ENCODE peak calls at places on chromosomes 11 and 22, in ten cellular contexts. C is MCF 10A, S is NB4, P is esophagus squamous epithelium, X is neural progenitor cell, D is prostate gland, H is body of pancreas, Z is Peyer's patch, B is heart left ventricle, T is thoracic aorta. Y is an unnamed sample.

GRCh38 chr11:2708151-2708581 is 8.4 kb upstream of the KCNQ1OT1 start:
- DNase-seq in C (no peak), S (no peak), P (no peak), X (no peak), D (peak; percentile 35), H (no peak), Z (no peak), B (no peak), T (no peak), Y (no peak)

GRCh38 chr11:130369141-130369691 is 54.5 kb upstream of the ZBTB44 start:
- DNase-seq in C (no peak), S (no peak), P (no peak), X (no peak), D (no peak), H (no peak), Z (no peak), B (no peak), T (no peak), Y (no peak)

GRCh38 chr22:44019846-44020245 is 4.3 kb upstream of the PARVB start:
- DNase-seq in C (no peak), S (no peak), P (no peak), X (no peak), D (no peak), H (no peak), Z (no peak), B (peak; percentile 48), T (no peak), Y (no peak)

GRCh38 chr22:27270818-27271510 is 530.6 kb downstream of the MN1 start:
- DNase-seq in C (no peak), S (no peak), P (no peak), X (peak; percentile 27), D (no peak), H (no peak), Z (no peak), B (no peak), T (no peak), Y (no peak)

GRCh38 chr11:20497124-20497792 is 102.2 kb upstream of the SLC6A5 start:
- DNase-seq in C (no peak), S (no peak), P (no peak), X (no peak), D (no peak), H (no peak), Z (no peak), B (no peak), T (no peak), Y (no peak)

GRCh38 chr11:108199446-108200321 is 22.8 kb downstream of the NPAT start:
- DNase-seq in C (peak; percentile 94), S (peak; percentile 63), P (no peak), X (no peak), D (no peak), H (peak; percentile 24), Z (no peak), B (no peak), T (no peak), Y (no peak)

GRCh38 chr11:44016129-44016528 is 31.7 kb upstream of the ACCSL start:
- DNase-seq in C (peak; percentile 33), S (peak; percentile 35), P (no peak), X (no peak), D (no peak), H (peak; percentile 57), Z (no peak), B (peak; percentile 72), T (peak; percentile 71), Y (no peak)

GRCh38 chr11:44661311-44661717 is 65.4 kb upstream of the TSPAN18 start:
- DNase-seq in C (no peak), S (no peak), P (no peak), X (no peak), D (no peak), H (no peak), Z (no peak), B (no peak), T (no peak), Y (no peak)

GRCh38 chr11:97684486-97685439 is 1295.0 kb downstream of the JRKL start:
- DNase-seq in C (no peak), S (no peak), P (no peak), X (no peak), D (no peak), H (no peak), Z (no peak), B (no peak), T (no peak), Y (no peak)

DNA sequence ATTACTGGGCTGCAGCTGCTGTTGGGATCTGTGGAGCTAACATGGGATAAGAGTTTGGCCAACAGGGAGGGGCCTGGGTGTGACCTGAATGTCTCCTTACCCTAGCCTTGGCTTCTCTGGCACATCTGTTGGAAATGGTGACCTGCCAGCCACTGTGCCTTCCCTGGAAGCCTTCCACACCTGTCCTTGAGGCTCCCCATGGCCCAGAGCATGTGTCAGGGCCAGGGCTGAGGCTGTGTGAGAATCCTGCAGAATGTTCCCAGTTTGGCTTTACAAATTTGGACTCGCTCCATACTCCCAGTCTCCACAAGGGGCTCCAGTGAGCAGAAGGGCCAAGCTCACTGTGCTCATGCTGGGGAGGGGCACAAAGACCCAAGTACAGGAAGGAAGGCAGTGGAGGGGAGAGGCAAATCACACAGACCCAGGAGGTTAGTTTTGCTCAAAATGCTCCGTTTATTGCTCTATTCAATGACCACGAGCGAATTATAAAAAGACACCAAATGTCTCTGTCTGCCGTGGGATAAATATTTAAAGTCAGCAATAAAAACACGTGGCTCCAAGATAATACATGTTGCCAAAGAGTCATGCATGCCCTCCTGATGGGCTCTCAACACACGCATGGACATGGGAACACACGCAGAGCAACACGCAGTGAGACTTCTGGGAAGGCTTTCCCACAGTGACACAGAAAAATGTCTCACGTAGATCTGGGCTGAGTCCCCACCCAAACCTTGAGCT is 1.7 kb upstream of the IGSF22 start:
- DNase-seq in C (peak; percentile 53), S (peak; percentile 56), P (no peak), X (peak; percentile 71), D (no peak), H (peak; percentile 34), Z (no peak), B (no peak), T (no peak), Y (no peak)
- TF ChIP-seq CTCF in C (peak; percentile 78), S (peak; percentile 93), P (no peak), X (peak; percentile 77), D (peak; percentile 30), H (peak; percentile 49), Z (peak; percentile 58), B (peak; percentile 84), T (peak; percentile 62), Y (peak; percentile 14)

DNA sequence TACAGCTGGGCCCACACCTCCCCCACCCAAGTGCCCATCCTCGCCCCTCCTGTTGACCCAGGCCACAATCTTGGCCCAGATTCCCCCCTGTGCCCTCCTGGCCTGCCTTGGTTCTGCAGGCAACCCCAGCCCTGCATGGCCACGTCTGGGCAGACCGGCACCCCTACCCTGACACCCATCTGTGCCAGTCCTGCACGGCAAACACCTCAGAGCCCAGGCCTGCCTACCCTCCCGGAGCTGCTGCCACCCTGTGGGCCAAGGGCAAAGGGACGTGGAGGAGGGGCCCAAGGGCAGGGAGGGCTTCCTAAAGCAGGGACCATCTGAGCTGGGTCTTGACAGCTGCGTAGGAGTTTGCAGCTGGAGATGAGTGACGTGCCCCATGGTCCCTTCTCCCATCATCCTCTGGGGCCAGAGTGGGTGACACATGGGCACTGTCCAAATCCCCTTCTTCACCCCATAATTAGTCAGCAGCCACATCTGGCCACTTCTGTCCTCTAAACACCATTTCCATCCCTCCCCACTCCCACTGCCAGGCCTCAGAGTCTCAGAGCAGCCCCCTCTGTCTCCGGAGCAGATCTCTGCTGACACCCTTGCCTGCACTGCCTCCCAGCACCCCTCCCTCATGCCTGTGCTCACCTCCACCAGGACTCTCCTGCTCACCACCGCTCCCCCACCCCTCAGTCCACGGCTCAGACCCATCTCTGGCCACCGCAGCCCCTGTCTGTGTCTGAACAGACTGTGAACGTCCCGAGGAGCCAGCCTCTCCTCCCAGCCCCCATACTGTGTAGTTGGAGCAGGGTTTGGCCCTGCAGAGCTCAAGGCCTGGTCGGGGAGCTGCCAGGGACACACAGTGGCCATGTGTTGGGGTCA is 35.6 kb upstream of the PPARA start:
- DNase-seq in C (no peak), S (peak; percentile 27), P (no peak), X (no peak), D (no peak), H (no peak), Z (no peak), B (no peak), T (no peak), Y (no peak)
- TF ChIP-seq CTCF in C (no peak), S (no peak), P (no peak), X (no peak), D (no peak), H (no peak), Z (no peak), B (no peak), T (no peak), Y (no peak)

GRCh38 chr11:56396047-56396446 is 16.4 kb upstream of the OR5AL1 start:
- DNase-seq in C (no peak), S (peak; percentile 6), P (no peak), X (peak; percentile 12), D (no peak), H (no peak), Z (no peak), B (no peak), T (no peak), Y (no peak)
- TF ChIP-seq CTCF in C (no peak), S (no peak), P (no peak), X (peak; percentile 38), D (no peak), H (no peak), Z (no peak), B (no peak), T (no peak), Y (no peak)

GRCh38 chr11:68845351-68846002 is 3.8 kb upstream of the CPT1A start:
- DNase-seq in C (no peak), S (no peak), P (no peak), X (no peak), D (no peak), H (peak; percentile 10), Z (no peak), B (no peak), T (no peak), Y (no peak)

GRCh38 chr11:68844801-68845200 is 3.1 kb upstream of the CPT1A start:
- DNase-seq in C (no peak), S (no peak), P (no peak), X (no peak), D (no peak), H (no peak), Z (no peak), B (no peak), T (no peak), Y (no peak)

GRCh38 chr11:68844376-68844775 is 2.7 kb upstream of the CPT1A start:
- DNase-seq in C (no peak), S (peak; percentile 60), P (no peak), X (no peak), D (no peak), H (no peak), Z (no peak), B (no peak), T (no peak), Y (no peak)

GRCh38 chr11:68848429-68848828 is 6.7 kb upstream of the CPT1A start:
- DNase-seq in C (no peak), S (no peak), P (no peak), X (no peak), D (no peak), H (no peak), Z (no peak), B (no peak), T (no peak), Y (no peak)

GRCh38 chr11:68847395-68847794 is 5.7 kb upstream of the CPT1A start:
- DNase-seq in C (no peak), S (no peak), P (no peak), X (no peak), D (no peak), H (no peak), Z (no peak), B (no peak), T (no peak), Y (no peak)
- TF ChIP-seq CTCF in C (no peak), S (no peak), P (no peak), X (no peak), D (no peak), H (no peak), Z (no peak), B (no peak), T (no peak), Y (no peak)

Y was measured in omental fat pad.